ENCODE peak calls at places on chromosomes 1 and 21, in ten cellular contexts. K is CD4-positive, alpha-beta memory T cell; N is stimulated activated CD4-positive, alpha-beta T cell treated with anti-CD3 and anti-CD28 coated beads, TNF-alpha, amount 100 ng/mL, for 4 hours; T is putamen; E is Caki2; F is astrocyte of the spinal cord; S is occipital lobe; D is neural crest cell; B is germinal center; R is NCI-H1092 treated with DMSO at 0.1 percent for 48 hours. Q is an unnamed sample.

GRCh38 chr1:234721476-234722266 is 111.7 kb upstream of the IRF2BP2 start:
- DNase-seq in K (no peak), N (no peak), T (peak; percentile 66), E (no peak), F (peak; percentile 91), S (peak; percentile 53), D (no peak), B (no peak), R (peak; percentile 78), Q (no peak)

GRCh38 chr1:37599940-37600339 is 4.2 kb upstream of the GNL2 start:
- DNase-seq in K (no peak), N (no peak), T (no peak), E (no peak), F (no peak), S (no peak), D (no peak), B (no peak), R (peak; percentile 10), Q (no peak)

GRCh38 chr1:153228481-153228880 is 11.1 kb downstream of the PRR9 start:
- DNase-seq in K (no peak), N (no peak), T (no peak), E (no peak), F (no peak), S (no peak), D (no peak), B (no peak), R (no peak), Q (no peak)

GRCh38 chr1:212396638-212397037 is 18.0 kb downstream of the PACC1 start:
- DNase-seq in K (no peak), N (no peak), T (no peak), E (peak; percentile 26), F (peak; percentile 19), S (no peak), D (no peak), B (no peak), R (no peak), Q (no peak)

GRCh38 chr1:197557302-197557701 is 218.0 kb downstream of the DENND1B start:
- DNase-seq in K (no peak), N (no peak), T (no peak), E (no peak), F (no peak), S (no peak), D (no peak), B (no peak), R (no peak), Q (no peak)

GRCh38 chr1:48979940-48980339 is 203.2 kb upstream of the BEND5 start:
- DNase-seq in K (no peak), N (no peak), T (no peak), E (no peak), F (no peak), S (no peak), D (no peak), B (no peak), R (no peak), Q (no peak)

GRCh38 chr1:193181526-193181925 is 4.9 kb downstream of the B3GALT2 start:
- DNase-seq in K (no peak), N (no peak), T (no peak), E (peak; percentile 45), F (no peak), S (no peak), D (no peak), B (no peak), R (no peak), Q (no peak)

GRCh38 chr1:190320952-190321351 is 156.7 kb downstream of the BRINP3 start:
- DNase-seq in K (no peak), N (no peak), T (no peak), E (peak; percentile 31), F (peak; percentile 44), S (no peak), D (no peak), B (no peak), R (no peak), Q (no peak)

GRCh38 chr21:15051652-15052554 is 12.9 kb downstream of the NRIP1 start:
- DNase-seq in K (no peak), N (no peak), T (no peak), E (peak; percentile 78), F (no peak), S (no peak), D (no peak), B (no peak), R (no peak), Q (no peak)

GRCh38 chr1:218297867-218298266 is 12.8 kb downstream of the RRP15 start:
- DNase-seq in K (no peak), N (no peak), T (no peak), E (no peak), F (peak; percentile 13), S (no peak), D (no peak), B (no peak), R (no peak), Q (no peak)

GRCh38 chr1:47980501-47980900 is 16.7 kb downstream of the TRABD2B start:
- DNase-seq in K (no peak), N (no peak), T (no peak), E (no peak), F (no peak), S (no peak), D (no peak), B (no peak), R (no peak), Q (no peak)

GRCh38 chr1:41540886-41541591 is 56.6 kb upstream of the EDN2 start:
- DNase-seq in K (no peak), N (no peak), T (no peak), E (no peak), F (no peak), S (no peak), D (no peak), B (no peak), R (no peak), Q (no peak)

GRCh38 chr1:25770541-25771245 is 29.3 kb upstream of the SELENON start:
- DNase-seq in K (no peak), N (no peak), T (no peak), E (no peak), F (no peak), S (no peak), D (peak; percentile 36), B (no peak), R (no peak), Q (no peak)

GRCh38 chr1:230206976-230207375 is 139.9 kb downstream of the GALNT2 start:
- DNase-seq in K (no peak), N (no peak), T (no peak), E (no peak), F (no peak), S (no peak), D (no peak), B (no peak), R (no peak), Q (no peak)

GRCh38 chr21:34022557-34023335 is 50.6 kb upstream of the MRPS6 start:
- DNase-seq in K (peak; percentile 14), N (peak; percentile 9), T (no peak), E (no peak), F (no peak), S (no peak), D (no peak), B (no peak), R (no peak), Q (no peak)

GRCh38 chr1:109112652-109113285 is 1.1 kb upstream of the ELAPOR1 start:
- DNase-seq in K (peak; percentile 87), N (peak; percentile 82), T (peak; percentile 93), E (peak; percentile 77), F (peak; percentile 89), S (peak; percentile 80), D (peak; percentile 100), B (peak; percentile 81), R (peak; percentile 90), Q (peak; percentile 94)

GRCh38 chr1:15843826-15844572 is 3.5 kb upstream of the SPEN start:
- DNase-seq in K (no peak), N (no peak), T (peak; percentile 69), E (no peak), F (peak; percentile 48), S (peak; percentile 8), D (no peak), B (peak; percentile 27), R (peak; percentile 16), Q (no peak)

GRCh38 chr1:246797597-246797996 is 73.4 kb downstream of the SCCPDH start:
- DNase-seq in K (no peak), N (no peak), T (no peak), E (no peak), F (no peak), S (no peak), D (no peak), B (no peak), R (no peak), Q (no peak)

GRCh38 chr1:86527306-86527705 is 19.6 kb upstream of the CLCA4 start:
- DNase-seq in K (no peak), N (no peak), T (no peak), E (no peak), F (no peak), S (no peak), D (no peak), B (no peak), R (no peak), Q (no peak)

GRCh38 chr1:162632743-162633326 is 571 bp downstream of the DDR2 start:
- DNase-seq in K (no peak), N (no peak), T (no peak), E (no peak), F (peak; percentile 55), S (no peak), D (no peak), B (no peak), R (no peak), Q (no peak)

GRCh38 chr1:43991476-43992231 is at the start of gene CCDC24:
- DNase-seq in K (peak; percentile 62), N (peak; percentile 49), T (no peak), E (peak; percentile 89), F (peak; percentile 77), S (peak; percentile 82), D (peak; percentile 56), B (peak; percentile 78), R (peak; percentile 53), Q (peak; percentile 78)

GRCh38 chr1:198391666-198392065 is 148.8 kb downstream of the ATP6V1G3 start:
- DNase-seq in K (no peak), N (no peak), T (no peak), E (no peak), F (no peak), S (no peak), D (no peak), B (no peak), R (no peak), Q (no peak)

GRCh38 chr1:1529936-1530335 is 10.5 kb downstream of the TMEM240 start:
- DNase-seq in K (no peak), N (no peak), T (no peak), E (no peak), F (no peak), S (no peak), D (no peak), B (no peak), R (no peak), Q (no peak)

GRCh38 chr1:165114022-165114888 is 242.3 kb downstream of the LMX1A start:
- DNase-seq in K (no peak), N (no peak), T (peak; percentile 38), E (peak; percentile 32), F (peak; percentile 47), S (no peak), D (peak; percentile 65), B (peak; percentile 13), R (peak; percentile 73), Q (no peak)

GRCh38 chr1:160407819-160408801 is 7.7 kb downstream of the VANGL2 start:
- DNase-seq in K (no peak), N (no peak), T (no peak), E (no peak), F (peak; percentile 27), S (no peak), D (no peak), B (no peak), R (no peak), Q (no peak)

GRCh38 chr1:165857046-165857801 is 29.8 kb downstream of the UCK2 start:
- DNase-seq in K (no peak), N (no peak), T (peak; percentile 66), E (peak; percentile 47), F (no peak), S (no peak), D (no peak), B (no peak), R (no peak), Q (no peak)

GRCh38 chr1:79714664-79715063 is 708.1 kb upstream of the ADGRL4 start:
- DNase-seq in K (no peak), N (no peak), T (no peak), E (no peak), F (no peak), S (no peak), D (no peak), B (no peak), R (no peak), Q (no peak)

GRCh38 chr21:21084179-21084578 is 86.0 kb downstream of the NCAM2 start:
- DNase-seq in K (no peak), N (no peak), T (no peak), E (no peak), F (peak; percentile 18), S (no peak), D (no peak), B (no peak), R (no peak), Q (no peak)

Q was measured in CD8-positive, alpha-beta T cell.